ENCODE peak calls at places on chromosome 10, in seven cellular contexts. K, I, S, L, A, P and C are unnamed samples.
A peak's percentile ranks its signal among the peaks of the same experiment; 100 is the strongest.

GRCh38 chr10:52631146-52631545 is 141.4 kb downstream of the MBL2 start:
- DNase-seq in K (no peak), I (no peak), S (no peak), L (no peak), A (no peak), P (no peak), C (no peak)

GRCh38 chr10:96478317-96478716 is 35.4 kb downstream of the TLL2 start:
- DNase-seq in K (no peak), I (no peak), S (no peak), L (no peak), A (no peak), P (no peak), C (no peak)

GRCh38 chr10:97596101-97597055 is 6.9 kb downstream of the C10orf62 start:
- DNase-seq in K (no peak), I (no peak), S (no peak), L (peak; percentile 64), A (peak; percentile 97), P (no peak), C (no peak)

GRCh38 chr10:30493609-30494530 is 59.9 kb downstream of the MAP3K8 start:
- DNase-seq in K (no peak), I (no peak), S (no peak), L (peak; percentile 60), A (peak; percentile 66), P (no peak), C (no peak)

GRCh38 chr10:96858038-96858705 is 26.1 kb downstream of the LCOR start:
- DNase-seq in K (no peak), I (no peak), S (no peak), L (no peak), A (peak; percentile 37), P (no peak), C (no peak)

GRCh38 chr10:13633689-13634088 is 46.9 kb downstream of the PRPF18 start:
- DNase-seq in K (no peak), I (no peak), S (no peak), L (no peak), A (no peak), P (no peak), C (no peak)

GRCh38 chr10:49220031-49220430 is 31.8 kb upstream of the TMEM273 start:
- DNase-seq in K (no peak), I (no peak), S (no peak), L (no peak), A (no peak), P (no peak), C (no peak)

GRCh38 chr10:132185601-132186487 is 904 bp upstream of the DPYSL4 start:
- DNase-seq in K (peak; percentile 87), I (no peak), S (no peak), L (no peak), A (peak; percentile 48), P (peak; percentile 64), C (peak; percentile 23)

GRCh38 chr10:67883710-67884312 is 645 bp upstream of the SIRT1 start:
- DNase-seq in K (no peak), I (no peak), S (peak; percentile 55), L (no peak), A (no peak), P (no peak), C (no peak)

GRCh38 chr10:44395396-44395795 is 10.5 kb upstream of the CXCL12 start:
- DNase-seq in K (no peak), I (peak; percentile 47), S (no peak), L (no peak), A (no peak), P (peak; percentile 10), C (no peak)